ENCODE peak calls at places on chromosomes 3 and 15, in nine cellular contexts. I, U, B, T, H, N, A, G and W are unnamed samples.

GRCh38 chr3:196238612-196239190 is 22.4 kb downstream of the SLC51A start:
- DNase-seq in H (no peak), A (no peak), G (no peak), N (no peak), T (no peak), U (no peak), I (no peak), B (peak), W (no peak)

GRCh38 chr15:98651581-98652220 is 3.4 kb downstream of the IGF1R start:
- DNase-seq in T (no peak), H (no peak), G (no peak), U (no peak), N (peak), A (no peak), B (no peak), I (no peak), W (no peak)

GRCh38 chr3:20041197-20041780 is 1.0 kb downstream of the KAT2B start:
- DNase-seq in I (peak), G (peak), A (peak), U (peak), N (peak), B (no peak), H (peak), T (peak), W (peak)

GRCh38 chr3:9400626-9401025 is 3.2 kb downstream of the SETD5 start:
- DNase-seq in T (no peak), G (no peak), B (no peak), U (no peak), A (no peak), H (no peak), N (no peak), I (no peak), W (no peak)

GRCh38 chr3:160661660-160662059 is 15.3 kb upstream of the ARL14 start:
- DNase-seq in A (no peak), N (no peak), G (no peak), T (no peak), B (no peak), H (no peak), I (no peak), U (no peak), W (no peak)

GRCh38 chr3:187770224-187770623 is 25.0 kb upstream of the BCL6 start:
- DNase-seq in A (no peak), N (no peak), U (no peak), T (no peak), B (no peak), I (no peak), H (peak), G (no peak), W (no peak)

GRCh38 chr15:81752974-81753373 is 292.8 kb downstream of the MEX3B start:
- DNase-seq in U (peak), T (no peak), H (no peak), N (no peak), B (no peak), G (no peak), I (no peak), A (no peak), W (no peak)

GRCh38 chr3:117721866-117722265 is 1012.3 kb downstream of the TUSC7 start:
- DNase-seq in H (no peak), N (no peak), T (no peak), B (no peak), I (no peak), U (no peak), A (no peak), G (no peak), W (no peak)

GRCh38 chr15:26892119-26892518 is 25.3 kb downstream of the GABRA5 start:
- DNase-seq in H (no peak), N (no peak), U (no peak), T (no peak), A (no peak), I (no peak), G (no peak), B (no peak), W (no peak)

GRCh38 chr3:170632780-170633179 is 46.9 kb upstream of the SLC7A14 start:
- DNase-seq in A (no peak), G (no peak), T (no peak), U (no peak), N (no peak), B (no peak), H (peak), I (no peak), W (no peak)

GRCh38 chr3:29605845-29606244 is 325.0 kb downstream of the RBMS3 start:
- DNase-seq in A (no peak), T (no peak), G (no peak), H (no peak), U (peak), I (no peak), B (peak), N (no peak), W (no peak)

GRCh38 chr15:40843183-40843884 is 514 bp upstream of the SPINT1 start:
- DNase-seq in T (no peak), B (no peak), N (no peak), U (no peak), H (no peak), I (no peak), G (no peak), A (peak), W (no peak)
- TF ChIP-seq CTCF in T (no peak), B (no peak), N (no peak), U (no peak), H (no peak), I (no peak), G (no peak), A (no peak), W (no peak)

GRCh38 chr3:52495096-52495495 is at the start of gene STAB1:
- DNase-seq in N (no peak), T (peak), B (no peak), I (peak), A (peak), U (peak), H (no peak), G (no peak), W (no peak)
- TF ChIP-seq CTCF in N (no peak), T (no peak), B (no peak), I (no peak), A (no peak), U (no peak), H (no peak), G (no peak), W (no peak)

GRCh38 chr15:50140097-50140496 is 21.1 kb upstream of the ATP8B4 start:
- DNase-seq in G (no peak), B (no peak), I (no peak), N (no peak), U (peak), T (no peak), H (no peak), A (no peak), W (no peak)

GRCh38 chr15:50135123-50135541 is 16.1 kb upstream of the ATP8B4 start:
- DNase-seq in U (no peak), H (no peak), A (no peak), I (no peak), T (no peak), G (no peak), B (no peak), N (no peak), W (no peak)

GRCh38 chr15:50137893-50138292 is 18.9 kb upstream of the ATP8B4 start:
- DNase-seq in U (no peak), T (no peak), G (no peak), A (no peak), N (no peak), I (no peak), H (no peak), B (no peak), W (no peak)

GRCh38 chr15:50137330-50137761 is 18.3 kb upstream of the ATP8B4 start:
- DNase-seq in N (no peak), T (no peak), G (no peak), B (peak), H (no peak), A (no peak), I (no peak), U (peak), W (no peak)

DNA sequence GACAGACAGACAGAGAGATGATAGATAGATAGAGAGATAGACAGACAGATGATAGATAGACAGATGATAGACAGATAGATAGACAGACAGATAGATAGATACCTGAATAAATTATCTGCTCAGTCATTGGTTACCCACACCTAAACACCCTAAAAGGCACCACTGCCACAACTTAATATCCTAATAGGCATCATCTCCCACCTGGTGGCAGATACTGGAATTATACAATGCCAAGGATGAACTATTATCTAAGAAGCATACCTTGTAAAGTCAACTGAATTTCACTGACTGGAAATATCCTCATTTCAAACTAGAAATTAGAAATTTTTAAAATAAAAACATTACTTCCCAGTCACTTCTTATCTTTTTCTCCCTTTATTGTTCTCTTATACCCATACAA is 19.4 kb upstream of the ATP8B4 start:
- DNase-seq in B (no peak), H (no peak), A (no peak), G (no peak), U (peak), N (no peak), I (no peak), T (no peak), W (no peak)
- TF ChIP-seq CTCF in B (peak), H (peak), A (peak), G (peak), U (no peak), N (no peak), I (peak), T (no peak), W (no peak)

GRCh38 chr3:67601385-67601784 is 53.0 kb downstream of the SUCLG2 start:
- DNase-seq in B (no peak), T (no peak), N (no peak), A (no peak), U (no peak), I (no peak), G (no peak), H (no peak), W (no peak)

GRCh38 chr3:67601919-67602608 is 52.3 kb downstream of the SUCLG2 start:
- DNase-seq in T (no peak), U (no peak), I (no peak), H (no peak), N (peak), G (no peak), A (no peak), B (no peak), W (no peak)

GRCh38 chr3:67602816-67603215 is 51.6 kb downstream of the SUCLG2 start:
- DNase-seq in N (no peak), A (no peak), G (no peak), U (no peak), H (no peak), T (no peak), I (no peak), B (no peak), W (no peak)

GRCh38 chr3:67608034-67608433 is 46.4 kb downstream of the SUCLG2 start:
- DNase-seq in U (no peak), B (no peak), N (no peak), T (no peak), H (no peak), A (no peak), I (no peak), G (no peak), W (no peak)

GRCh38 chr3:67605377-67605776 is 49.0 kb downstream of the SUCLG2 start:
- DNase-seq in T (no peak), H (no peak), U (peak), I (no peak), B (peak), N (no peak), G (no peak), A (no peak), W (no peak)
- TF ChIP-seq CTCF in T (no peak), H (no peak), U (peak), I (no peak), B (peak), N (no peak), G (no peak), A (no peak), W (no peak)

GRCh38 chr3:156473341-156473740 is 81.6 kb downstream of the SSR3 start:
- DNase-seq in A (no peak), N (no peak), G (no peak), U (no peak), T (no peak), I (no peak), B (no peak), H (no peak), W (no peak)

GRCh38 chr3:156471431-156471830 is 83.5 kb downstream of the SSR3 start:
- DNase-seq in T (no peak), G (no peak), B (no peak), I (no peak), A (no peak), U (peak), H (no peak), N (no peak), W (no peak)

GRCh38 chr3:156477306-156477705 is 77.6 kb downstream of the SSR3 start:
- DNase-seq in I (no peak), N (no peak), B (peak), H (no peak), T (no peak), U (peak), G (peak), A (no peak), W (no peak)

GRCh38 chr3:156472150-156472549 is 82.8 kb downstream of the SSR3 start:
- DNase-seq in B (no peak), T (no peak), A (no peak), U (no peak), N (peak), I (no peak), H (no peak), G (no peak), W (no peak)

DNA sequence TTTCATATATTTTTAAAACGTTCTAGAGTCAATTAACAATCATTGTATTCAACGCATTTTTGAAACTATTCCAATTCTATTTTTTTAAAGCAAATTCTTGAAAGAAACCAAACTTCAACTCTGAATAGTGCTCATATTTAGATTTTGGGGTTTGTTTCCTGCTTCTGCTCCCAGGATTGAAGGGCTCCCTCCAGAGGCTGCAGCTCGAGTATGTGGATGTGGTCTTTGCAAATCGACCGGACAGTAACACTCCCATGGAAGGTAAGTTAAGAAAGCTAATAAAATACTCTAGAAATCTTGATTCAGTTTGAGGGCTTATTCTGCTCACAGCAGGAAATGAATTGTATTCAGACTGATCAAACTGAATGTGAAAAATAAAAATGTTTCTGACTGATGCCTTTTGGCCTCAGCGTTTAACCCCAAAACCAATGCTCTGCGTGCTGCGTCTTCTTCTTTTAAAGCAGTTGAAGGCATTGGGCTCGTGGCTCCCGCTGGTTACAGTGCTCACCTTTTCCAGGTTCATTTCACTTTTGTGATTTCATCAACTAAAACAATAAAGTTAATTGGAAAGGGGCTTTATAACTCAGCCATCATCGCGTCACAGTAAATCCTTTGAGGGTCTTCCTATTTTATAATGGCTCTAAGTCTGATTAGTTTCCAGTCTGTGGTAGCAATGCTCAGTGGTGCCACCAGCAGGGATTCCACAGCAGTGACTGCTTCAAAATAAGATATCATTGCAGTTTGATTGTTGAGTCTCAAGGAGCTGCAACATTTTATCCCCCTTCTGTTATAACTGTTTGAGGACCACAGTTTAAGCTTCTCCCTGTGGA is 80.1 kb downstream of the SSR3 start:
- DNase-seq in B (no peak), G (peak), T (no peak), A (peak), N (no peak), I (no peak), U (peak), H (no peak), W (no peak)
- TF ChIP-seq CTCF in B (peak), G (peak), T (no peak), A (peak), N (peak), I (no peak), U (peak), H (peak), W (no peak)

GRCh38 chr3:142226474-142226873 is 1.1 kb upstream of the GK5 start:
- DNase-seq in H (no peak), U (peak), N (no peak), T (no peak), I (no peak), B (no peak), G (no peak), A (no peak), W (no peak)
- TF ChIP-seq CTCF in H (no peak), U (peak), N (no peak), T (no peak), I (no peak), B (no peak), G (peak), A (no peak), W (no peak)

GRCh38 chr3:27145719-27146118 is 223.5 kb downstream of the NEK10 start:
- DNase-seq in A (no peak), G (no peak), B (no peak), U (no peak), I (no peak), N (no peak), T (no peak), H (no peak), W (no peak)

GRCh38 chr3:27146786-27147185 is 222.4 kb downstream of the NEK10 start:
- DNase-seq in T (no peak), U (no peak), I (no peak), N (no peak), G (no peak), B (no peak), H (no peak), A (no peak), W (no peak)

GRCh38 chr3:27138005-27138404 is 231.2 kb downstream of the NEK10 start:
- DNase-seq in A (no peak), U (no peak), H (no peak), I (no peak), G (peak), B (no peak), N (no peak), T (no peak), W (no peak)

GRCh38 chr3:27138562-27138961 is 230.6 kb downstream of the NEK10 start:
- DNase-seq in A (no peak), I (no peak), B (no peak), N (no peak), H (no peak), U (no peak), T (no peak), G (no peak), W (no peak)

GRCh38 chr3:27141668-27142067 is 227.5 kb downstream of the NEK10 start:
- DNase-seq in U (no peak), N (no peak), I (no peak), T (no peak), A (no peak), B (no peak), H (no peak), G (no peak), W (no peak)
- TF ChIP-seq CTCF in U (no peak), N (no peak), I (no peak), T (no peak), A (no peak), B (no peak), H (peak), G (peak), W (no peak)

DNA sequence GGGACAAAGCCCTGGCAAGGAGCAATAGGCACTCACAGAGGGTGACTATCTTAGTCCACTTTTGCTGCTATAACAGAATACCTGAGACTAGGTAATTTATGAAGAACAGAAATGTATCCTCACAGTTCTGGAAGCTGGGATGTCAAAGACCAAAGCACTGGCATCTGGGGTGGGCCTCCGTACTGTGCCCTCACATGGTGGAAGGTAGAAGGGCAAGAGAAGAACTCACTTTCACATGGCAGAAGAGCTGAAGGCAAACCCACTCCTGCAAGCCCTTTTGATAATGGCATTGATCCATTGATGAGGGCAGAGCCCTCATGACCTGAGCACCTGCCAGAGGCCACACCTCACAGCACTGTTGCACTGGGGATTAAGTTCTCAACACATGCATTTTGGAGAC is 173.4 kb upstream of the C2CD4B start:
- DNase-seq in T (no peak), G (no peak), H (no peak), B (no peak), I (no peak), N (no peak), U (no peak), A (no peak), W (no peak)
- TF ChIP-seq CTCF in T (no peak), G (peak), H (no peak), B (no peak), I (no peak), N (no peak), U (no peak), A (no peak), W (no peak)